ENCODE peak calls at places on chromosomes 7 and 10, in ten cellular contexts. B is GM13977; M is SHP77; Q is GM13976; Z is frontal cortex; C is LoVo; D is NCI-H187; S is effector memory CD8-positive, alpha-beta T cell; Y is T-helper 9 cell; J is hepatocyte. W is an unnamed sample.

GRCh38 chr10:104868231-104868630 is 227.1 kb downstream of the SORCS3 start:
- DNase-seq in B (no peak), J (no peak), Q (no peak), S (no peak), Y (no peak), M (no peak), C (no peak), D (no peak), Z (no peak), W (no peak)

GRCh38 chr10:100907175-100907574 is 5.6 kb upstream of the SLF2 start:
- DNase-seq in D (no peak), J (no peak), Y (no peak), S (no peak), Z (no peak), Q (no peak), C (no peak), M (no peak), B (no peak), W (no peak)

GRCh38 chr7:7183061-7183832 is 903 bp downstream of the C1GALT1 start:
- DNase-seq in M (peak), S (peak), Z (peak), B (no peak), Y (peak), C (peak), J (peak), Q (peak), D (no peak), W (no peak)

GRCh38 chr10:89332092-89332633 is 4.4 kb downstream of the IFIT3 start:
- DNase-seq in Q (peak), Z (no peak), J (peak), C (peak), Y (no peak), D (no peak), M (no peak), S (peak), B (peak), W (no peak)

GRCh38 chr10:123398756-123399155 is 244.6 kb downstream of the BUB3 start:
- DNase-seq in J (no peak), D (no peak), S (no peak), Q (no peak), C (no peak), Z (no peak), B (no peak), Y (no peak), M (no peak), W (no peak)

GRCh38 chr7:101602484-101603241 is 26.4 kb downstream of the MYL10 start:
- DNase-seq in Z (peak), D (peak), Y (peak), M (peak), Q (peak), J (peak), S (peak), B (peak), C (peak), W (peak)

GRCh38 chr7:137634356-137634755 is 212.4 kb downstream of the DGKI start:
- DNase-seq in M (no peak), Q (no peak), B (no peak), Z (no peak), D (no peak), S (no peak), J (no peak), C (no peak), Y (no peak), W (no peak)

GRCh38 chr10:119687192-119688032 is 36.2 kb downstream of the BAG3 start:
- DNase-seq in Z (no peak), M (no peak), J (peak), B (no peak), C (no peak), S (no peak), D (no peak), Q (no peak), Y (no peak), W (no peak)

GRCh38 chr10:71623098-71623985 is 96.2 kb downstream of the C10orf105 start:
- DNase-seq in Y (no peak), B (peak), Z (peak), S (no peak), J (peak), M (no peak), C (no peak), Q (no peak), D (no peak), W (no peak)

GRCh38 chr10:97534746-97535367 is 36.1 kb downstream of the UBTD1 start:
- DNase-seq in D (no peak), Z (peak), S (no peak), B (peak), M (no peak), C (no peak), Y (no peak), Q (peak), J (no peak), W (peak)

GRCh38 chr7:107998150-107998549 is 4.8 kb downstream of the LAMB1 start:
- DNase-seq in Q (no peak), Y (no peak), Z (no peak), B (no peak), C (no peak), M (no peak), D (no peak), S (no peak), J (no peak), W (no peak)

GRCh38 chr7:48285365-48285764 is 114.1 kb downstream of the ABCA13 start:
- DNase-seq in Z (no peak), M (no peak), D (no peak), B (no peak), C (no peak), S (no peak), Y (no peak), Q (no peak), J (no peak), W (no peak)

GRCh38 chr7:42138691-42139090 is 98.3 kb downstream of the GLI3 start:
- DNase-seq in Y (no peak), Z (no peak), D (no peak), S (no peak), M (no peak), J (no peak), B (no peak), Q (no peak), C (no peak), W (no peak)

GRCh38 chr10:59847326-59847725 is 59.0 kb downstream of the CCDC6 start:
- DNase-seq in M (no peak), J (no peak), B (no peak), Y (no peak), C (no peak), S (no peak), D (no peak), Q (no peak), Z (no peak), W (no peak)

GRCh38 chr10:27687326-27687725 is 58.3 kb downstream of the MKX start:
- DNase-seq in Q (no peak), J (no peak), Y (no peak), B (no peak), M (no peak), S (no peak), Z (no peak), D (no peak), C (no peak), W (no peak)

W was measured in Panc1.